ENCODE peak calls at places on chromosomes 6 and 20, in six cellular contexts. O is HFFc6, W is tibial nerve, A is progenitor cell of endocrine pancreas, Y is midbrain, S is ELF-1. C is an unnamed sample.

GRCh38 chr6:134729590-134729989 is 220.3 kb downstream of the ALDH8A1 start:
- DNase-seq in O (no peak), W (no peak), S (no peak), Y (no peak), A (no peak), C (no peak)

GRCh38 chr20:38748097-38748862 is at the start of gene ACTR5:
- DNase-seq in A (peak; percentile 96), W (peak; percentile 82), Y (peak; percentile 96), S (peak; percentile 92), O (peak; percentile 81), C (peak; percentile 94)

GRCh38 chr6:127015858-127016257 is 102.6 kb upstream of the RSPO3 start:
- DNase-seq in S (peak; percentile 3), W (no peak), O (no peak), Y (no peak), A (no peak), C (no peak)

GRCh38 chr6:155778336-155778735 is 322.7 kb upstream of the NOX3 start:
- DNase-seq in A (no peak), W (no peak), O (no peak), S (no peak), Y (no peak), C (no peak)

GRCh38 chr6:44226368-44227137 is 3.2 kb downstream of the SLC29A1 start:
- DNase-seq in W (no peak), S (no peak), O (no peak), A (no peak), Y (no peak), C (peak; percentile 64)

GRCh38 chr6:133546098-133546497 is 304.9 kb downstream of the EYA4 start:
- DNase-seq in W (no peak), S (no peak), A (no peak), Y (no peak), O (no peak), C (no peak)

GRCh38 chr20:25247100-25247665 is 702 bp upstream of the PYGB start:
- DNase-seq in Y (peak; percentile 59), W (peak; percentile 52), S (peak; percentile 81), A (peak; percentile 25), O (peak; percentile 50), C (peak; percentile 70)

GRCh38 chr20:40739841-40740240 is 50.8 kb upstream of the MAFB start:
- DNase-seq in W (no peak), O (no peak), S (no peak), A (no peak), Y (no peak), C (no peak)

GRCh38 chr6:157999100-158000051 is 17.7 kb downstream of the SYNJ2 start:
- DNase-seq in O (no peak), S (no peak), Y (peak; percentile 85), A (no peak), W (no peak), C (no peak)

GRCh38 chr6:10730254-10730653 is 7.4 kb downstream of the TMEM14C start:
- DNase-seq in W (no peak), O (no peak), S (no peak), A (no peak), Y (no peak), C (no peak)

GRCh38 chr6:1278057-1278720 is 33.7 kb upstream of the FOXQ1 start:
- DNase-seq in S (no peak), Y (no peak), A (no peak), O (no peak), W (no peak), C (no peak)

GRCh38 chr6:132131777-132132176 is 180.6 kb upstream of the CCN2 start:
- DNase-seq in Y (no peak), O (peak; percentile 97), S (peak; percentile 71), A (no peak), W (no peak), C (peak; percentile 16)

GRCh38 chr6:97074785-97075184 is 150.3 kb downstream of the KLHL32 start:
- DNase-seq in O (no peak), W (no peak), Y (no peak), A (no peak), S (no peak), C (no peak)

GRCh38 chr6:140134224-140134623 is 759.8 kb upstream of the CITED2 start:
- DNase-seq in A (no peak), O (no peak), W (no peak), S (no peak), Y (no peak), C (no peak)

C was measured in heart right ventricle.